ENCODE peak calls at places on chromosomes 12 and 14, in ten cellular contexts. L is RPMI8226; W is occipital lobe; H is ovary; C is H7; Z is stimulated activated CD8-positive, alpha-beta memory T cell treated with anti-CD3 and anti-CD28 coated beads, Interleukin-4, amount 100 ng/mL, for 24 hours; G is GM23248; T is ureter; S is ELF-1; P is activated CD4-positive, CD25-positive, alpha-beta regulatory T cell treated with anti-CD3 and anti-CD28 coated beads, Interleukin-2, amount 50 U/mL, for 72 hours. F is an unnamed sample.

GRCh38 chr12:94100254-94100653 is 48.1 kb upstream of the PLXNC1 start:
- DNase-seq in W (no peak), S (no peak), L (no peak), T (no peak), H (no peak), G (peak; percentile 34), Z (no peak), P (peak; percentile 41), C (no peak), F (no peak)

GRCh38 chr12:121917950-121918678 is at the start of gene CFAP251:
- DNase-seq in H (peak; percentile 55), L (no peak), S (peak; percentile 94), C (peak; percentile 92), P (peak; percentile 94), W (peak; percentile 82), T (peak; percentile 95), G (peak; percentile 72), Z (peak; percentile 96), F (peak; percentile 99)

GRCh38 chr12:65182012-65182739 is 12.8 kb downstream of the LEMD3 start:
- DNase-seq in C (no peak), Z (no peak), S (no peak), P (no peak), H (no peak), L (no peak), T (no peak), W (no peak), G (no peak), F (no peak)

GRCh38 chr12:3885179-3886094 is 12.2 kb upstream of the PARP11 start:
- DNase-seq in H (peak; percentile 29), W (no peak), G (peak; percentile 73), L (peak; percentile 52), Z (no peak), S (peak; percentile 37), T (no peak), C (peak; percentile 49), P (no peak), F (peak; percentile 69)

GRCh38 chr12:89225808-89226368 is 126.4 kb downstream of the DUSP6 start:
- DNase-seq in H (no peak), W (no peak), L (no peak), G (peak; percentile 96), C (peak; percentile 6), S (peak; percentile 82), Z (no peak), P (no peak), T (peak; percentile 74), F (no peak)

GRCh38 chr12:14148489-14149240 is 167.3 kb upstream of the GRIN2B start:
- DNase-seq in C (no peak), W (peak; percentile 0), P (no peak), G (no peak), S (no peak), H (no peak), L (no peak), Z (no peak), T (no peak), F (peak; percentile 76)

GRCh38 chr14:76922599-76922998 is 96.4 kb downstream of the LRRC74A start:
- DNase-seq in T (no peak), G (no peak), C (no peak), Z (no peak), S (peak; percentile 46), W (peak; percentile 47), L (no peak), H (no peak), P (no peak), F (no peak)

GRCh38 chr14:32608880-32609279 is 279.8 kb downstream of the AKAP6 start:
- DNase-seq in C (no peak), P (no peak), T (no peak), S (no peak), L (no peak), W (no peak), G (peak; percentile 81), H (no peak), Z (no peak), F (no peak)

GRCh38 chr12:50642035-50642451 is 121.9 kb upstream of the ATF1 start:
- DNase-seq in S (no peak), L (no peak), C (no peak), W (no peak), Z (no peak), T (no peak), H (no peak), G (peak; percentile 48), P (no peak), F (no peak)

GRCh38 chr12:129657179-129657578 is 246.6 kb downstream of the TMEM132D start:
- DNase-seq in P (no peak), H (no peak), L (no peak), W (no peak), S (no peak), C (no peak), T (no peak), G (no peak), Z (no peak), F (no peak)